ENCODE peak calls at places on chromosomes 5 and 9, in ten cellular contexts. One of them, this sample, is unnamed.

GRCh38 chr5:125888358-125888757 is 534.9 kb upstream of the GRAMD2B start:
- DNase-seq in ascending aorta: no peak
- DNase-seq in GM03348: no peak
- DNase-seq in astrocyte of the spinal cord: no peak
- DNase-seq in colonic mucosa: no peak
- DNase-seq in fibroblast of the conjunctiva: no peak
- DNase-seq in CD8-positive, alpha-beta memory T cell: no peak
- DNase-seq in left ventricle myocardium inferior: no peak
- DNase-seq in SW 1271: no peak
- DNase-seq in Calu3: no peak
- DNase-seq in this sample: no peak

GRCh38 chr9:94801685-94802084 is 75.2 kb downstream of the AOPEP start:
- DNase-seq in ascending aorta: no peak
- DNase-seq in astrocyte of the spinal cord: peak
- DNase-seq in Calu3: no peak
- DNase-seq in CD8-positive, alpha-beta memory T cell: no peak
- DNase-seq in SW 1271: no peak
- DNase-seq in fibroblast of the conjunctiva: no peak
- DNase-seq in left ventricle myocardium inferior: no peak
- DNase-seq in colonic mucosa: no peak
- DNase-seq in GM03348: peak
- DNase-seq in this sample: no peak

GRCh38 chr9:92786298-92786697 is 21.7 kb upstream of the BICD2 start:
- DNase-seq in SW 1271: no peak
- DNase-seq in CD8-positive, alpha-beta memory T cell: no peak
- DNase-seq in Calu3: no peak
- DNase-seq in left ventricle myocardium inferior: no peak
- DNase-seq in fibroblast of the conjunctiva: no peak
- DNase-seq in astrocyte of the spinal cord: no peak
- DNase-seq in colonic mucosa: no peak
- DNase-seq in GM03348: no peak
- DNase-seq in ascending aorta: no peak
- DNase-seq in this sample: no peak

GRCh38 chr9:70406446-70406862 is 8.0 kb downstream of the KLF9 start:
- DNase-seq in ascending aorta: no peak
- DNase-seq in left ventricle myocardium inferior: no peak
- DNase-seq in CD8-positive, alpha-beta memory T cell: no peak
- DNase-seq in fibroblast of the conjunctiva: no peak
- DNase-seq in colonic mucosa: no peak
- DNase-seq in GM03348: no peak
- DNase-seq in SW 1271: no peak
- DNase-seq in Calu3: no peak
- DNase-seq in astrocyte of the spinal cord: peak
- DNase-seq in this sample: no peak

GRCh38 chr9:38057416-38058195 is 11.4 kb downstream of the SHB start:
- DNase-seq in Calu3: no peak
- DNase-seq in colonic mucosa: no peak
- DNase-seq in fibroblast of the conjunctiva: no peak
- DNase-seq in astrocyte of the spinal cord: no peak
- DNase-seq in GM03348: peak
- DNase-seq in ascending aorta: no peak
- DNase-seq in CD8-positive, alpha-beta memory T cell: no peak
- DNase-seq in SW 1271: no peak
- DNase-seq in left ventricle myocardium inferior: peak
- DNase-seq in this sample: no peak

GRCh38 chr9:19231126-19232035 is 888 bp downstream of the DENND4C start:
- DNase-seq in astrocyte of the spinal cord: peak
- DNase-seq in colonic mucosa: peak
- DNase-seq in GM03348: peak
- DNase-seq in left ventricle myocardium inferior: no peak
- DNase-seq in SW 1271: no peak
- DNase-seq in fibroblast of the conjunctiva: no peak
- DNase-seq in Calu3: peak
- DNase-seq in CD8-positive, alpha-beta memory T cell: no peak
- DNase-seq in ascending aorta: no peak
- DNase-seq in this sample: no peak

GRCh38 chr5:178469011-178469974 is 120.9 kb downstream of the COL23A1 start:
- DNase-seq in GM03348: no peak
- DNase-seq in CD8-positive, alpha-beta memory T cell: no peak
- DNase-seq in left ventricle myocardium inferior: no peak
- DNase-seq in colonic mucosa: no peak
- DNase-seq in astrocyte of the spinal cord: no peak
- DNase-seq in SW 1271: no peak
- DNase-seq in Calu3: no peak
- DNase-seq in ascending aorta: no peak
- DNase-seq in fibroblast of the conjunctiva: no peak
- DNase-seq in this sample: no peak

GRCh38 chr5:110386782-110387181 is 339.7 kb downstream of the TMEM232 start:
- DNase-seq in CD8-positive, alpha-beta memory T cell: no peak
- DNase-seq in colonic mucosa: no peak
- DNase-seq in Calu3: peak
- DNase-seq in ascending aorta: no peak
- DNase-seq in GM03348: peak
- DNase-seq in astrocyte of the spinal cord: peak
- DNase-seq in SW 1271: peak
- DNase-seq in fibroblast of the conjunctiva: no peak
- DNase-seq in left ventricle myocardium inferior: no peak
- DNase-seq in this sample: peak

GRCh38 chr5:176866913-176867312 is 32.2 kb downstream of the HK3 start:
- DNase-seq in left ventricle myocardium inferior: no peak
- DNase-seq in ascending aorta: no peak
- DNase-seq in GM03348: no peak
- DNase-seq in astrocyte of the spinal cord: no peak
- DNase-seq in SW 1271: no peak
- DNase-seq in colonic mucosa: no peak
- DNase-seq in fibroblast of the conjunctiva: no peak
- DNase-seq in CD8-positive, alpha-beta memory T cell: no peak
- DNase-seq in Calu3: no peak
- DNase-seq in this sample: no peak

GRCh38 chr9:36151306-36152210 is 15.0 kb downstream of the GLIPR2 start:
- DNase-seq in colonic mucosa: peak
- DNase-seq in ascending aorta: peak
- DNase-seq in fibroblast of the conjunctiva: no peak
- DNase-seq in Calu3: no peak
- DNase-seq in left ventricle myocardium inferior: peak
- DNase-seq in SW 1271: no peak
- DNase-seq in CD8-positive, alpha-beta memory T cell: peak
- DNase-seq in astrocyte of the spinal cord: peak
- DNase-seq in GM03348: peak
- DNase-seq in this sample: no peak

GRCh38 chr9:106718996-106719395 is 144.0 kb upstream of the ZNF462 start:
- DNase-seq in colonic mucosa: no peak
- DNase-seq in ascending aorta: no peak
- DNase-seq in SW 1271: no peak
- DNase-seq in astrocyte of the spinal cord: peak
- DNase-seq in Calu3: no peak
- DNase-seq in CD8-positive, alpha-beta memory T cell: no peak
- DNase-seq in left ventricle myocardium inferior: no peak
- DNase-seq in fibroblast of the conjunctiva: peak
- DNase-seq in GM03348: peak
- DNase-seq in this sample: no peak

GRCh38 chr5:144198386-144198785 is 27.7 kb downstream of the KCTD16 start:
- DNase-seq in GM03348: no peak
- DNase-seq in astrocyte of the spinal cord: peak
- DNase-seq in left ventricle myocardium inferior: no peak
- DNase-seq in CD8-positive, alpha-beta memory T cell: no peak
- DNase-seq in SW 1271: no peak
- DNase-seq in fibroblast of the conjunctiva: no peak
- DNase-seq in ascending aorta: no peak
- DNase-seq in colonic mucosa: no peak
- DNase-seq in Calu3: no peak
- DNase-seq in this sample: no peak

GRCh38 chr5:115343855-115344254 is 47.4 kb upstream of the CCDC112 start:
- DNase-seq in CD8-positive, alpha-beta memory T cell: no peak
- DNase-seq in ascending aorta: no peak
- DNase-seq in SW 1271: no peak
- DNase-seq in GM03348: peak
- DNase-seq in fibroblast of the conjunctiva: peak
- DNase-seq in Calu3: no peak
- DNase-seq in left ventricle myocardium inferior: no peak
- DNase-seq in astrocyte of the spinal cord: peak
- DNase-seq in colonic mucosa: no peak
- DNase-seq in this sample: no peak

GRCh38 chr5:76202182-76202581 is 119.0 kb downstream of the SV2C start:
- DNase-seq in GM03348: no peak
- DNase-seq in fibroblast of the conjunctiva: no peak
- DNase-seq in SW 1271: no peak
- DNase-seq in colonic mucosa: no peak
- DNase-seq in Calu3: no peak
- DNase-seq in left ventricle myocardium inferior: no peak
- DNase-seq in ascending aorta: no peak
- DNase-seq in CD8-positive, alpha-beta memory T cell: no peak
- DNase-seq in astrocyte of the spinal cord: no peak
- DNase-seq in this sample: no peak

GRCh38 chr5:59133801-59134261 is 551.0 kb downstream of the RAB3C start:
- DNase-seq in fibroblast of the conjunctiva: peak
- DNase-seq in GM03348: peak
- DNase-seq in CD8-positive, alpha-beta memory T cell: no peak
- DNase-seq in astrocyte of the spinal cord: peak
- DNase-seq in left ventricle myocardium inferior: no peak
- DNase-seq in SW 1271: no peak
- DNase-seq in colonic mucosa: no peak
- DNase-seq in Calu3: no peak
- DNase-seq in ascending aorta: no peak
- DNase-seq in this sample: no peak

GRCh38 chr5:135591277-135591676 is 12.5 kb upstream of the CXCL14 start:
- DNase-seq in Calu3: no peak
- DNase-seq in left ventricle myocardium inferior: no peak
- DNase-seq in astrocyte of the spinal cord: no peak
- DNase-seq in CD8-positive, alpha-beta memory T cell: no peak
- DNase-seq in fibroblast of the conjunctiva: no peak
- DNase-seq in GM03348: no peak
- DNase-seq in SW 1271: no peak
- DNase-seq in ascending aorta: no peak
- DNase-seq in colonic mucosa: no peak
- DNase-seq in this sample: peak

GRCh38 chr9:114400219-114400618 is 12.4 kb upstream of the AKNA start:
- DNase-seq in ascending aorta: no peak
- DNase-seq in colonic mucosa: no peak
- DNase-seq in fibroblast of the conjunctiva: no peak
- DNase-seq in Calu3: no peak
- DNase-seq in SW 1271: no peak
- DNase-seq in GM03348: no peak
- DNase-seq in left ventricle myocardium inferior: no peak
- DNase-seq in CD8-positive, alpha-beta memory T cell: no peak
- DNase-seq in astrocyte of the spinal cord: no peak
- DNase-seq in this sample: no peak

GRCh38 chr9:23278566-23278965 is 547.5 kb downstream of the ELAVL2 start:
- DNase-seq in fibroblast of the conjunctiva: no peak
- DNase-seq in colonic mucosa: no peak
- DNase-seq in GM03348: no peak
- DNase-seq in astrocyte of the spinal cord: no peak
- DNase-seq in Calu3: no peak
- DNase-seq in SW 1271: no peak
- DNase-seq in left ventricle myocardium inferior: no peak
- DNase-seq in CD8-positive, alpha-beta memory T cell: no peak
- DNase-seq in ascending aorta: no peak
- DNase-seq in this sample: no peak

GRCh38 chr9:129998491-129999122 is 44.4 kb downstream of the FNBP1 start:
- DNase-seq in colonic mucosa: no peak
- DNase-seq in Calu3: no peak
- DNase-seq in GM03348: no peak
- DNase-seq in CD8-positive, alpha-beta memory T cell: no peak
- DNase-seq in left ventricle myocardium inferior: no peak
- DNase-seq in astrocyte of the spinal cord: no peak
- DNase-seq in SW 1271: no peak
- DNase-seq in fibroblast of the conjunctiva: no peak
- DNase-seq in ascending aorta: no peak
- DNase-seq in this sample: no peak

GRCh38 chr5:96431376-96432244 is 1.4 kb downstream of the PCSK1 start:
- DNase-seq in left ventricle myocardium inferior: no peak
- DNase-seq in colonic mucosa: no peak
- DNase-seq in SW 1271: no peak
- DNase-seq in astrocyte of the spinal cord: peak
- DNase-seq in fibroblast of the conjunctiva: peak
- DNase-seq in ascending aorta: no peak
- DNase-seq in Calu3: no peak
- DNase-seq in CD8-positive, alpha-beta memory T cell: no peak
- DNase-seq in GM03348: peak
- DNase-seq in this sample: peak

GRCh38 chr5:132497488-132497997 is 7.0 kb upstream of the IRF1 start:
- DNase-seq in Calu3: peak
- DNase-seq in SW 1271: peak
- DNase-seq in left ventricle myocardium inferior: peak
- DNase-seq in astrocyte of the spinal cord: peak
- DNase-seq in CD8-positive, alpha-beta memory T cell: no peak
- DNase-seq in colonic mucosa: peak
- DNase-seq in GM03348: peak
- DNase-seq in ascending aorta: no peak
- DNase-seq in fibroblast of the conjunctiva: peak
- DNase-seq in this sample: no peak

GRCh38 chr5:38289457-38289856 is 31.1 kb downstream of the EGFLAM start:
- DNase-seq in left ventricle myocardium inferior: no peak
- DNase-seq in astrocyte of the spinal cord: no peak
- DNase-seq in CD8-positive, alpha-beta memory T cell: no peak
- DNase-seq in Calu3: no peak
- DNase-seq in fibroblast of the conjunctiva: no peak
- DNase-seq in ascending aorta: no peak
- DNase-seq in SW 1271: no peak
- DNase-seq in GM03348: no peak
- DNase-seq in colonic mucosa: no peak
- DNase-seq in this sample: no peak

GRCh38 chr9:112162644-112163413 is 12.3 kb downstream of the SUSD1 start:
- DNase-seq in left ventricle myocardium inferior: no peak
- DNase-seq in colonic mucosa: no peak
- DNase-seq in ascending aorta: no peak
- DNase-seq in Calu3: no peak
- DNase-seq in SW 1271: no peak
- DNase-seq in CD8-positive, alpha-beta memory T cell: no peak
- DNase-seq in fibroblast of the conjunctiva: no peak
- DNase-seq in GM03348: no peak
- DNase-seq in astrocyte of the spinal cord: no peak
- DNase-seq in this sample: no peak

GRCh38 chr9:109012876-109013677 is at the start of gene CTNNAL1:
- DNase-seq in ascending aorta: peak
- DNase-seq in GM03348: peak
- DNase-seq in astrocyte of the spinal cord: peak
- DNase-seq in left ventricle myocardium inferior: peak
- DNase-seq in CD8-positive, alpha-beta memory T cell: peak
- DNase-seq in SW 1271: peak
- DNase-seq in colonic mucosa: peak
- DNase-seq in fibroblast of the conjunctiva: peak
- DNase-seq in Calu3: peak
- DNase-seq in this sample: peak

GRCh38 chr5:143025376-143025775 is 255.2 kb downstream of the ARHGAP26 start:
- DNase-seq in colonic mucosa: no peak
- DNase-seq in Calu3: no peak
- DNase-seq in SW 1271: no peak
- DNase-seq in GM03348: no peak
- DNase-seq in astrocyte of the spinal cord: no peak
- DNase-seq in fibroblast of the conjunctiva: no peak
- DNase-seq in ascending aorta: no peak
- DNase-seq in left ventricle myocardium inferior: no peak
- DNase-seq in CD8-positive, alpha-beta memory T cell: no peak
- DNase-seq in this sample: no peak

GRCh38 chr5:53260446-53260845 is 150.9 kb upstream of the MOCS2 start:
- DNase-seq in fibroblast of the conjunctiva: no peak
- DNase-seq in GM03348: no peak
- DNase-seq in astrocyte of the spinal cord: no peak
- DNase-seq in left ventricle myocardium inferior: no peak
- DNase-seq in Calu3: no peak
- DNase-seq in CD8-positive, alpha-beta memory T cell: no peak
- DNase-seq in ascending aorta: no peak
- DNase-seq in SW 1271: no peak
- DNase-seq in colonic mucosa: no peak
- DNase-seq in this sample: no peak

GRCh38 chr5:139394123-139394653 is 716 bp downstream of the PROB1 start:
- DNase-seq in ascending aorta: no peak
- DNase-seq in colonic mucosa: peak
- DNase-seq in astrocyte of the spinal cord: no peak
- DNase-seq in GM03348: peak
- DNase-seq in SW 1271: no peak
- DNase-seq in CD8-positive, alpha-beta memory T cell: no peak
- DNase-seq in left ventricle myocardium inferior: peak
- DNase-seq in Calu3: no peak
- DNase-seq in fibroblast of the conjunctiva: no peak
- DNase-seq in this sample: peak

GRCh38 chr9:29208670-29209069 is 1635.4 kb upstream of the C9orf72 start:
- DNase-seq in SW 1271: no peak
- DNase-seq in Calu3: no peak
- DNase-seq in ascending aorta: no peak
- DNase-seq in fibroblast of the conjunctiva: no peak
- DNase-seq in astrocyte of the spinal cord: peak
- DNase-seq in left ventricle myocardium inferior: no peak
- DNase-seq in CD8-positive, alpha-beta memory T cell: no peak
- DNase-seq in GM03348: no peak
- DNase-seq in colonic mucosa: no peak
- DNase-seq in this sample: no peak

This sample was measured in dorsolateral prefrontal cortex.